ENCODE peak calls at places on chromosomes 16 and 17, in four cellular contexts. D is PC-3, C is neural progenitor cell, I is PC-9. Y is an unnamed sample.

GRCh38 chr16:22300427-22301071 is 3.3 kb downstream of the POLR3E start:
- DNase-seq in D (peak), C (peak), I (no peak), Y (peak)

GRCh38 chr16:595942-596735 is 6.3 kb downstream of the RAB40C start:
- DNase-seq in D (peak), C (no peak), I (no peak), Y (no peak)

GRCh38 chr16:81327483-81328196 is 12.9 kb downstream of the GAN start:
- DNase-seq in D (peak), C (no peak), I (no peak), Y (no peak)

GRCh38 chr16:2751577-2752034 is 832 bp upstream of the SRRM2 start:
- DNase-seq in D (no peak), C (no peak), I (peak), Y (peak)

GRCh38 chr16:82506734-82507133 is 120.0 kb upstream of the CDH13 start:
- DNase-seq in D (no peak), C (no peak), I (no peak), Y (no peak)

GRCh38 chr17:72705905-72706395 is 386.5 kb downstream of the SLC39A11 start:
- DNase-seq in D (no peak), C (no peak), I (no peak), Y (no peak)

GRCh38 chr16:29025218-29025617 is 40.4 kb downstream of the LAT start:
- DNase-seq in D (no peak), C (no peak), I (peak), Y (no peak)

GRCh38 chr17:66347661-66348604 is 45.5 kb downstream of the PRKCA start:
- DNase-seq in D (peak), C (no peak), I (no peak), Y (peak)

GRCh38 chr17:5438716-5439445 is at the start of gene C1QBP:
- DNase-seq in D (peak), C (peak), I (peak), Y (peak)

GRCh38 chr16:89052191-89052787 is 41.4 kb upstream of the ACSF3 start:
- DNase-seq in D (peak), C (no peak), I (no peak), Y (no peak)

GRCh38 chr17:21539146-21539545 is 153.2 kb upstream of the KCNJ18 start:
- DNase-seq in D (peak), C (no peak), I (peak), Y (peak)

GRCh38 chr17:6701719-6702118 is 11.4 kb downstream of the SLC13A5 start:
- DNase-seq in D (peak), C (peak), I (peak), Y (no peak)

GRCh38 chr17:37792787-37793186 is 47.9 kb upstream of the HNF1B start:
- DNase-seq in D (no peak), C (peak), I (no peak), Y (peak)

GRCh38 chr16:23624092-23624491 is 17.0 kb downstream of the PALB2 start:
- DNase-seq in D (no peak), C (no peak), I (no peak), Y (no peak)

GRCh38 chr17:27241346-27241946 is 52.5 kb upstream of the WSB1 start:
- DNase-seq in D (peak), C (no peak), I (peak), Y (no peak)

GRCh38 chr17:83065660-83066542 is 13.5 kb upstream of the METRNL start:
- DNase-seq in D (no peak), C (no peak), I (no peak), Y (no peak)

GRCh38 chr17:10036511-10037061 is 131.5 kb upstream of the RCVRN start:
- DNase-seq in D (no peak), C (no peak), I (no peak), Y (no peak)

GRCh38 chr16:50861926-50862325 is 120.0 kb downstream of the CYLD start:
- DNase-seq in D (peak), C (no peak), I (peak), Y (peak)

GRCh38 chr16:11597268-11597690 is 10.6 kb upstream of the LITAF start:
- DNase-seq in D (peak), C (no peak), I (peak), Y (peak)

GRCh38 chr17:78515480-78515879 is 61.7 kb downstream of the DNAH17 start:
- DNase-seq in D (no peak), C (no peak), I (no peak), Y (no peak)

DNA sequence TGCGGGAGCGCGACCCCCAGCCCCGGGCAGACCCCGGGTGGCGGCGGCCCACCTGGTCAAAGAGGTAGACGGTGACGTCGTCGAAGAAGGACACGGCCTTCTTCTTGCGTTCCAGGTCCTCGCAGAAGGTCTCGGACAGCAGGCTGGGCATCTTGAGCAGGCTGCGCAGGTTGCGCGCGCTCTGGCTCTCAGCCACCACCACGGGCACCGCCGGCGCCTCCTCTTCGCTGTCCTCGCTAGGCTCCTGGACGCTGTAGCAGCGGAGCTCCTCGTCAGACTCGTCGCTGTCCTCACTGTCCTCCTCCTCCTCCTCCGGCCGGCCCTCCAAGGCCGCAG is 45.2 kb upstream of the PVALEF start:
- DNase-seq in D (peak), C (peak), I (no peak), Y (no peak)
- TF ChIP-seq CTCF in D (peak), C (no peak), I (no peak), Y (no peak)

GRCh38 chr17:60135160-60135950 is 14.4 kb upstream of the CA4 start:
- DNase-seq in D (peak), C (peak), I (peak), Y (peak)
- H2AFZ ChIP-seq in D (peak), C (peak), I (peak), Y (peak)

GRCh38 chr17:57108656-57109392 is 23.8 kb downstream of the AKAP1 start:
- DNase-seq in D (no peak), C (peak), I (no peak), Y (no peak)

GRCh38 chr17:57104461-57105175 is 19.6 kb downstream of the AKAP1 start:
- DNase-seq in D (peak), C (no peak), I (no peak), Y (no peak)

GRCh38 chr17:57106107-57106835 is 21.2 kb downstream of the AKAP1 start:
- DNase-seq in D (peak), C (peak), I (no peak), Y (no peak)

GRCh38 chr17:57107498-57108101 is 22.6 kb downstream of the AKAP1 start:
- DNase-seq in D (peak), C (peak), I (peak), Y (no peak)

DNA sequence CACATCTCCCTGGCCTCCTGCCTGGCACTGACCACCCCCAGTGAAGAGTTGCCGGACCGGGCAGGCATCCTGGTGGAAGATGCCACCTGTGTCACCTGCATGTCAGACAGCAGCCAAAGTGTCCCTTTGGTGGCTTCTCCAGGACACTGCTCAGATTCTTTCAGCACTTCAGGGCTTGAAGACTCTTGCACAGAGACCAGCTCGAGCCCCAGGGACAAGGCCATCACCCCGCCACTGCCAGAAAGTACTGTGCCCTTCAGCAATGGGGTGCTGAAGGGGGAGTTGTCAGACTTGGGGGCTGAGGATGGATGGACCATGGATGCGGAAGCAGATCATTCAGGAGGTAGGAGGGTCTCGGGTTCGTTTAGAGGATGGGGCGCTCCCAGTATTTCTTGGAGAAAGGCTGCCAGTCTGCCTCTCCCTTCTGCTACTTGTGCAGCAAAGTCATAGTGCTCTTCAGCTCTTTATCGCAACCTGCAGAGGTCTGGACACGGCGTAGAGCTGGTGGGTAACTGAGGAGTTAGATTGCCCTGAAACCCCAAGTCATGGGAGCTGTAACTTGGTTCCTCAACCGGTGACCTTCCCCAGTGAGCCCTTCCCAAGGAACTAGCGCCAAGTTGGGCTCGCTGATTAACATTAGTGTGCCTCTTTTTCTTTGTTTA is 21.9 kb downstream of the AKAP1 start:
- DNase-seq in D (no peak), C (no peak), I (no peak), Y (no peak)
- TF ChIP-seq CTCF in D (no peak), C (no peak), I (no peak), Y (no peak)

GRCh38 chr17:41498276-41498675 is 7.1 kb downstream of the KRT13 start:
- DNase-seq in D (no peak), C (no peak), I (peak), Y (no peak)

GRCh38 chr17:41499714-41500113 is 5.7 kb downstream of the KRT13 start:
- DNase-seq in D (no peak), C (no peak), I (no peak), Y (no peak)

GRCh38 chr17:41500131-41500911 is 5.1 kb downstream of the KRT13 start:
- DNase-seq in D (peak), C (no peak), I (peak), Y (no peak)

GRCh38 chr17:41494524-41494923 is 4.8 kb upstream of the KRT36 start:
- DNase-seq in D (peak), C (no peak), I (peak), Y (peak)

GRCh38 chr17:41496803-41497484 is 7.2 kb upstream of the KRT36 start:
- DNase-seq in D (peak), C (peak), I (peak), Y (peak)
- H2AFZ ChIP-seq in D (no peak), C (no peak), I (no peak), Y (peak)

DNA sequence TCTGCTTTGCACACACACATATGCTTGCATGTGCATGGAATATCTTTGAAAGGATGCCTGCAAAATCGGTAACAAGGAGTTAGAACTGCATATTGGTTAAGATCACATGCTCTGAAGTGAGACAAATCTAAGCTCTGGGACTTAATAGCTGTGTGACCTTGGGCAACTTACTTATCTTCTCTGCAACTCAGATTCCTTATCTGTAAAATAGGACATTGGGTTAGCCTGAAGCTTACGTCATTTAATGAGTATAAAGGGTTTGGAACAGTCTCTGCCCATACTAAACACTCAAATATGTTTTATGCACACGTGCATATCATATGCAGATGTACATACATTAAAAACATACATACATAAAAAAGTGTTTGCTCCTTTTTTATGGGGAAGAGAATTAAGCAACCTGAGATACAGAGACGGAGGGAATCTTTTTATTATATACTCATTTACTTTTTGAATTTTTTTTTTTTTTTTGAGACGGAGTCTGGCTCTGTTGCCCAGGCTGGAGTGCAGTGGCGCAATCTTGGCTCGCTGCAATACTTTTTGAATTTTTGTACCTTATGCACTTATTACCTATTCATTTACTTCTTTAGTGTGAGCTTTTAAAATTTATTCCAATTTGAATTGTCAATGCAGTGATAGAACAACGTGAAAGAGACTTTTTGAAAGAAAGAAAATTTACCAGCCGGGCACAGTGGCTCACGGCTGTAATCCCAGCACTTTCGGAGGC is 206.2 kb downstream of the CCDC182 start:
- DNase-seq in D (no peak), C (no peak), I (no peak), Y (no peak)
- TF ChIP-seq CTCF in D (no peak), C (no peak), I (no peak), Y (no peak)

Y was measured in fibroblast of lung.